ENCODE peak calls at places on chromosome 14, in six cellular contexts. A, N, H, S, X and U are unnamed samples. For H3K36me3, the result is how much of the 10 kb centered on the place peaks cover.

GRCh38 chr14:55715889-55716288 is 135.9 kb downstream of the KTN1 start:
- DNase-seq in H (peak), X (no peak), A (no peak), S (no peak), N (no peak), U (peak)

GRCh38 chr14:79265366-79265765 is 945.9 kb downstream of the DIO2 start:
- DNase-seq in S (no peak), A (no peak), X (no peak), H (no peak), N (no peak), U (no peak)

GRCh38 chr14:55449116-55449515 is 8.7 kb upstream of the TBPL2 start:
- DNase-seq in H (no peak), X (no peak), S (no peak), A (no peak), N (no peak), U (no peak)

GRCh38 chr14:69427596-69427995 is 29.1 kb downstream of the SLC39A9 start:
- DNase-seq in S (no peak), N (no peak), X (no peak), H (no peak), A (no peak), U (no peak)

GRCh38 chr14:86481105-86481504 is 951.2 kb downstream of the FLRT2 start:
- DNase-seq in S (no peak), H (no peak), X (no peak), N (no peak), A (no peak), U (no peak)

GRCh38 chr14:89000007-89000942 is 175.8 kb downstream of the TTC8 start:
- DNase-seq in H (peak), X (peak), S (no peak), A (peak), N (peak), U (peak)

GRCh38 chr14:77584809-77585208 is 31.6 kb downstream of the SPTLC2 start:
- DNase-seq in H (no peak), X (no peak), S (no peak), N (no peak), A (no peak), U (no peak)

GRCh38 chr14:61090432-61091216 is 109.6 kb downstream of the SLC38A6 start:
- DNase-seq in X (no peak), A (no peak), S (no peak), H (no peak), N (no peak), U (no peak)

GRCh38 chr14:32508281-32508680 is 179.2 kb downstream of the AKAP6 start:
- DNase-seq in S (no peak), N (no peak), X (no peak), A (no peak), H (no peak), U (no peak)

GRCh38 chr14:76091036-76091435 is 60.7 kb upstream of the GPATCH2L start:
- DNase-seq in N (peak), X (no peak), H (peak), A (no peak), S (no peak), U (no peak)

GRCh38 chr14:77965919-77966435 is 166.1 kb downstream of the ADCK1 start:
- DNase-seq in X (no peak), A (no peak), S (peak), H (no peak), N (peak), U (no peak)

GRCh38 chr14:22334275-22334577 is 254.8 kb downstream of the DAD1 start:
- DNase-seq in S (no peak), H (no peak), A (no peak), N (no peak), X (no peak), U (no peak)

GRCh38 chr14:58978336-58978735 is 210.1 kb upstream of the DAAM1 start:
- DNase-seq in H (no peak), X (no peak), N (no peak), S (no peak), A (no peak), U (peak)

GRCh38 chr14:93952829-93953228 is 23.5 kb downstream of the ASB2 start:
- DNase-seq in A (no peak), H (no peak), N (no peak), X (no peak), S (no peak), U (no peak)

GRCh38 chr14:93953739-93954515 is 22.4 kb downstream of the ASB2 start:
- DNase-seq in N (no peak), S (peak), H (no peak), A (no peak), X (no peak), U (no peak)

GRCh38 chr14:93951798-93952540 is 24.4 kb downstream of the ASB2 start:
- DNase-seq in S (no peak), A (no peak), H (peak), X (no peak), N (no peak), U (no peak)

GRCh38 chr14:93954516-93954830 is 21.9 kb downstream of the ASB2 start:
- DNase-seq in H (peak), A (no peak), X (no peak), N (no peak), S (no peak), U (no peak)

GRCh38 chr14:93953263-93953662 is 23.1 kb downstream of the ASB2 start:
- DNase-seq in N (no peak), H (no peak), X (no peak), S (no peak), A (no peak), U (no peak)
- TF ChIP-seq CTCF in N (no peak), H (peak), X (no peak), S (no peak), A (peak), U (no peak)

GRCh38 chr14:102011631-102012030 is 47.3 kb downstream of the DYNC1H1 start:
- DNase-seq in S (no peak), A (no peak), X (no peak), H (no peak), N (no peak), U (no peak)
- H3K36me3 ChIP-seq in S (half or more), A (half or more), X (half or more), H (under half), N (under half), U (half or more)

GRCh38 chr14:68364823-68365222 is 428.0 kb downstream of the ZFP36L1 start:
- DNase-seq in H (no peak), N (no peak), A (no peak), X (no peak), S (no peak), U (no peak)

GRCh38 chr14:68361231-68361630 is 431.6 kb downstream of the ZFP36L1 start:
- DNase-seq in A (no peak), X (no peak), H (no peak), S (no peak), N (no peak), U (no peak)

GRCh38 chr14:68363401-68363800 is 429.5 kb downstream of the ZFP36L1 start:
- DNase-seq in N (no peak), H (no peak), X (no peak), S (no peak), A (peak), U (no peak)

GRCh38 chr14:68363841-68364711 is 428.8 kb downstream of the ZFP36L1 start:
- DNase-seq in A (no peak), H (peak), N (no peak), S (peak), X (no peak), U (no peak)

DNA sequence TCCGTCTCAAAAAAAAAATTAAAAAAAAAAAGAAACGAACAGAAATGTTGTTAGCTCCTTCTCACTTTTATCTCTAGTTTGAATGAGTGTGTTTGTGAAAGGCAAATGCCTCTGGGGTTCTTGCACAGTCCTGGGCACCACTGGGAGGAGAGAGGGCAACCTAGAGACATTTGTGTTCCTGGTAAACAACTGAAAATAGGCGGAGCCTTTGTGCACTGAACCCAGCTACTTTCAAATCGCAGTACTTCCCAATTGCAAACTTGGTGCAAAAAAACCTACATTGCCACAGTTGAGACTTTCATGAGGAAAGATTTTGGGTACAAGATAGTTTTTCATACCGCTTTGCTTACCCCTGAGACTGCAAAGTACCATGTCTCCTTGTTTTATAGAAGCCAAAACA is 430.0 kb downstream of the ZFP36L1 start:
- DNase-seq in S (no peak), H (no peak), N (no peak), A (no peak), X (no peak), U (no peak)
- TF ChIP-seq CTCF in S (no peak), H (no peak), N (no peak), A (no peak), X (no peak), U (no peak)

DNA sequence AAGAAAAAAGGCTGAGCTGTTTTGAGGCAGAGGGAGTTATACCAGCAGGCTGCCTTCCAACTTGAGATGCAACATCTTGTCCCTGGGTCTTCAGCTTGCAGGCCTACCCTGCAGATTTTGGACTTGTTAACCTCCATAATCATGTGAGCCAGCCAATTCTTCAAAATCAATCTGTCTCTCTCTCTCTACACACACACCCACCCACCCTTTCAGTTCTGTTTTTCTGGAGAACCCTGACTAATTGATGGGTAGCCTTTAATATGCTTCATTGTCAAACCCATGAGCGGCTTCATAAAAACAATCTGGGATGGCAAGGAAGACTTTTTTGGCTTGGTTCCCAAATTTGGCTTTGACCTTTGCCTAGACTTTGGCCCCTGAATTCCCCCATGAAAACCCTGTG is 113.9 kb downstream of the TMX1 start:
- DNase-seq in N (no peak), H (no peak), S (no peak), X (no peak), A (no peak), U (no peak)
- H3K36me3 ChIP-seq in N (under half), H (under half), S (under half), X (under half), A (under half), U (under half)

DNA sequence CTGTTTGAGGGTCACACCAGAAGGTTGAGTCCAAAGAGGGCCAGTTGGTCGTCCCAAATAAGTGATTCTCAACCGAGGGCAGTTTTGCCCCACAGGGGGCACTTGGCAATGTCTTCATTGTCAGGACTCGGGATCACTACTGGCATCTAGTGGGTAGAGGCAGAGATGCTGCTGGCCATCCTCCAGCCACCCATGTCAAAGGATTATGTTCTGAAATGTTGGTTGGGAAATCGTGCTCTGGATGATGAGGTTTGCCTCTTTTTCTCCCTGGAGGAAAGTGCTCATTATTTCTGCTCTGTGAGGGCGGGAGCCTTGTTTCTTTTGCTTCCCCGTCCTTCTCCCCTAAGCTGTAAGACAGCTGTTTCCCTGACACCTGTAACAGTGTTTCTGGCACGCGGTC is 3.6 kb downstream of the ZNF839 start:
- DNase-seq in S (peak), X (peak), H (peak), N (peak), A (peak), U (peak)
- TF ChIP-seq CTCF in S (peak), X (peak), H (peak), N (peak), A (peak), U (peak)

GRCh38 chr14:64931123-64931522 is 11.4 kb downstream of the GPX2 start:
- DNase-seq in H (no peak), N (no peak), X (no peak), A (no peak), S (no peak), U (no peak)

GRCh38 chr14:64932231-64932630 is 10.3 kb downstream of the GPX2 start:
- DNase-seq in X (no peak), A (no peak), N (no peak), H (no peak), S (no peak), U (no peak)

GRCh38 chr14:64929003-64929337 is 13.6 kb downstream of the GPX2 start:
- DNase-seq in S (no peak), A (no peak), N (no peak), X (no peak), H (no peak), U (no peak)

GRCh38 chr14:64928239-64929002 is 14.1 kb downstream of the GPX2 start:
- DNase-seq in S (no peak), A (no peak), N (no peak), X (no peak), H (no peak), U (no peak)

GRCh38 chr14:64930085-64930843 is 12.3 kb downstream of the GPX2 start:
- DNase-seq in X (no peak), A (no peak), N (no peak), H (no peak), S (no peak), U (no peak)
- H3K36me3 ChIP-seq in X (under half), A (under half), N (under half), H (under half), S (under half), U (under half)

GRCh38 chr14:96304956-96305355 is 48.9 kb downstream of the BDKRB1 start:
- DNase-seq in S (no peak), A (peak), X (no peak), H (no peak), N (no peak), U (no peak)
- TF ChIP-seq CTCF in S (no peak), A (peak), X (no peak), H (no peak), N (no peak), U (peak)

GRCh38 chr14:103699261-103699661 is 16.0 kb downstream of the XRCC3 start:
- DNase-seq in S (no peak), X (no peak), H (peak), A (no peak), N (no peak), U (no peak)

GRCh38 chr14:103700753-103701490 is 14.3 kb downstream of the XRCC3 start:
- DNase-seq in S (peak), X (no peak), A (no peak), H (peak), N (no peak), U (no peak)

GRCh38 chr14:103698380-103699260 is 16.6 kb downstream of the XRCC3 start:
- DNase-seq in S (peak), N (no peak), A (no peak), H (peak), X (no peak), U (no peak)

GRCh38 chr14:103702095-103702494 is 13.2 kb downstream of the XRCC3 start:
- DNase-seq in S (peak), X (no peak), A (no peak), H (peak), N (no peak), U (no peak)

DNA sequence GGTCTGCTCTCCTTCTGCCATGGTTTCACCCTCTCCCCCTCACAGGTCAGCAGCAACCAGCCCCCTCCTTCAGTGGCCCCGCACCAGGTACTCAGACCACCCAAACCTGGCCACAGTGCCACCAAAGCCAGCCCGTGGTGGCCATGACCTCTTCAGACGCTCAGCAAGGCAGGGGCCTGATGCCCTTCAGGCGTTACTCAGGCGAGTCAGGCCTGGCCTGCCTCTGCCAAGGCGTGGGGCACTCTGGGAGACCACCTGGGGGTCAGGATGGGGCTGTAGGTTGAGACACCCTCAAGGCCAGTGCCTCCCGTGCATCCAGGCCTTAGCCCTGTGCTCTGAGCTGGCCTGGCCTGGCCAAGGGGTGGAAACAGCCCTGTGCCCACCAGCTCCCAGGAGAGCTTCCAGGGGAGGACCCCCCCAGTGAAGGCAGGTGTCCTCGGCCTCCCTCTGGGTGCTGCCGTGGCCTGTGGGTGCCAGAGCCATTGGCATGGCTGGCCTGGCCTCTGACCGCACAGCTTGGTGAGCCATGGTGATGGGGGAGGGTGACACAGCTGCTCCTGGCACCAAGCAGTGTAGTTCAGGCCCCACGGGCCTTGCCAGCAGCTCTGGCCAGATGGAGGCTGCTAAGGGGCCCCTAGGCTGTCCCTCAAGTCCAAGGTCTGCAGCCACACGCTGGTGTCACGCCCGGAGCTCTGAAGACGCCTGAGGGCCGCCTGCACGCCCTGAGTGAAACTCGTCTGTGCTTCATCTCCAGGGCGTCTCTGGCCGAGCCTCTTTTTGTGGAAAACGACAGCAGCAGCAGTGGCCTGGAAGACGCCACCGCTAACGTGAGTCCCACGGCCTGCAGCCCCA is 15.1 kb downstream of the XRCC3 start:
- DNase-seq in S (peak), N (no peak), A (no peak), X (no peak), H (peak), U (no peak)
- H3K36me3 ChIP-seq in S (under half), N (under half), A (under half), X (half or more), H (under half), U (under half)